ENCODE peak calls at places on chromosomes 16 and 17, in five cellular contexts. O is NT2/D1, T is AG09309, R is astrocyte of the cerebellum, Q is mucosa of descending colon. S is an unnamed sample.

GRCh38 chr17:40038882-40039513 is 15.2 kb downstream of the MED24 start:
- DNase-seq in O (peak; percentile 52), Q (no peak), T (peak; percentile 50), R (peak; percentile 95), S (peak; percentile 71)

GRCh38 chr17:61966201-61966600 is 38.4 kb upstream of the INTS2 start:
- DNase-seq in T (no peak), O (no peak), R (no peak), Q (no peak), S (no peak)

GRCh38 chr17:30961213-30962188 is 9.3 kb upstream of the RNF135 start:
- DNase-seq in T (no peak), O (no peak), Q (no peak), R (no peak), S (no peak)

GRCh38 chr17:383771-384621 is 31.4 kb upstream of the RPH3AL start:
- DNase-seq in Q (no peak), R (no peak), O (no peak), T (no peak), S (no peak)

GRCh38 chr17:15884731-15885130 is 60.2 kb upstream of the ADORA2B start:
- DNase-seq in T (no peak), Q (no peak), R (peak; percentile 26), O (no peak), S (no peak)

GRCh38 chr16:73231969-73232554 is 184.1 kb upstream of the ZFHX3 start:
- DNase-seq in O (no peak), R (no peak), Q (peak; percentile 48), T (no peak), S (no peak)

GRCh38 chr16:4245400-4245799 is 3.5 kb upstream of the SRL start:
- DNase-seq in R (no peak), O (no peak), Q (no peak), T (no peak), S (no peak)

GRCh38 chr17:80959330-80960036 is 32.2 kb upstream of the CHMP6 start:
- DNase-seq in O (no peak), Q (peak; percentile 77), R (peak; percentile 56), T (peak; percentile 14), S (peak; percentile 88)

GRCh38 chr16:13305019-13305755 is 403.8 kb downstream of the SHISA9 start:
- DNase-seq in Q (no peak), T (no peak), O (no peak), R (no peak), S (no peak)

GRCh38 chr17:2406903-2407790 is 6.3 kb upstream of the MNT start:
- DNase-seq in Q (peak; percentile 89), T (peak; percentile 66), R (no peak), O (no peak), S (peak; percentile 58)

GRCh38 chr16:10835281-10835931 is 16.8 kb upstream of the TVP23A start:
- DNase-seq in Q (no peak), O (no peak), T (no peak), R (no peak), S (no peak)

GRCh38 chr16:4409081-4409932 is 7.1 kb downstream of the CORO7 start:
- DNase-seq in Q (no peak), R (no peak), T (no peak), O (no peak), S (no peak)

GRCh38 chr17:69539781-69540319 is 125.4 kb downstream of the MAP2K6 start:
- DNase-seq in O (no peak), Q (no peak), T (no peak), R (peak; percentile 80), S (no peak)

GRCh38 chr17:64418506-64419339 is 28.1 kb upstream of the PECAM1 start:
- DNase-seq in R (peak; percentile 51), Q (no peak), O (no peak), T (peak; percentile 31), S (no peak)

GRCh38 chr17:2928294-2928890 is 132.2 kb downstream of the RAP1GAP2 start:
- DNase-seq in R (no peak), T (no peak), O (no peak), Q (no peak), S (no peak)

GRCh38 chr16:11233727-11234376 is 22.2 kb downstream of the SOCS1 start:
- DNase-seq in Q (no peak), R (no peak), T (no peak), O (no peak), S (no peak)

GRCh38 chr16:57643166-57643813 is 14.9 kb downstream of the ADGRG1 start:
- DNase-seq in T (peak; percentile 45), O (no peak), R (peak; percentile 42), Q (no peak), S (no peak)

GRCh38 chr16:85602402-85602801 is 10.7 kb upstream of the GSE1 start:
- DNase-seq in R (no peak), O (no peak), T (no peak), Q (no peak), S (no peak)

GRCh38 chr17:28228109-28228840 is 90.7 kb upstream of the TMEM97 start:
- DNase-seq in O (no peak), Q (no peak), T (no peak), R (no peak), S (no peak)

GRCh38 chr17:73341350-73342056 is 29.7 kb upstream of the CDC42EP4 start:
- DNase-seq in O (no peak), Q (no peak), T (no peak), R (no peak), S (no peak)

GRCh38 chr17:73343168-73343634 is 31.4 kb upstream of the CDC42EP4 start:
- DNase-seq in T (no peak), R (no peak), O (peak; percentile 80), Q (peak; percentile 71), S (peak; percentile 69)

GRCh38 chr17:73342057-73342522 is 30.3 kb upstream of the CDC42EP4 start:
- DNase-seq in O (peak; percentile 78), T (no peak), Q (peak; percentile 81), R (peak; percentile 79), S (peak; percentile 53)

GRCh38 chr17:73343739-73344454 is 32.1 kb upstream of the CDC42EP4 start:
- DNase-seq in T (no peak), O (no peak), Q (no peak), R (no peak), S (no peak)

DNA sequence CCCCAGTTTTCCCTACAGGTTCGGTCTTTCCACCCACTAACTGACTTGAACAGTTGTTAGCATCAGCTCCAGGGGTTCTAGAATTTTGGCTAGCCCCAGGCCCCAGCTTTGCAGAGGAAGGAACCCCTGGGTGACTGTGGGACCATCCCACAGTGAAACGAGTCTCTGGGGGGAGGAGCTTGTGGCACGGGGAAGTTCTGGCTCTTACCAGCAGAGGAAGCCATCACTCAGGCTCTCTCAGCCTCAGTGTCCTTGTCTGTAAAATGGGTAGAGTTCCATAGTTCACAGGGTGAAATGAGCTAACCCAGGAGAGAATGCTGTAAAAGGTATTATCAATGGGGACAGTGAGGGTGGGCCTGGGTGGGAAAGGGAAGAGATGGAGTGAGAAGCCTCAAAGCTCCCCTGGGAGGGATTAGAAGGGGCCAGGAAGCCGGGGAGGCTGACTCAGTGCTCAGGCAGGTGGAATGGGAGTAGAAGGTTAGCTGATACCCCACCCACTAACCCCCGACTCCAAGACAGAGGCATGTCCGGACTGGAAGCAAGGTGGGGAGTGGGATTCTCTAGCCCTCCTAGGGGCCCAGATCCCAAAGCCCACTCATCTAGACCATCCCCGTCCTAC is 30.9 kb upstream of the CDC42EP4 start:
- DNase-seq in R (no peak), Q (no peak), O (no peak), T (no peak), S (no peak)
- H3K4me3 ChIP-seq in R (no peak overlapping the region), Q (no peak overlapping the region), O (no peak overlapping the region), T (peak overlapping the region; percentile 26), S (peak overlapping the region; percentile 34)

DNA sequence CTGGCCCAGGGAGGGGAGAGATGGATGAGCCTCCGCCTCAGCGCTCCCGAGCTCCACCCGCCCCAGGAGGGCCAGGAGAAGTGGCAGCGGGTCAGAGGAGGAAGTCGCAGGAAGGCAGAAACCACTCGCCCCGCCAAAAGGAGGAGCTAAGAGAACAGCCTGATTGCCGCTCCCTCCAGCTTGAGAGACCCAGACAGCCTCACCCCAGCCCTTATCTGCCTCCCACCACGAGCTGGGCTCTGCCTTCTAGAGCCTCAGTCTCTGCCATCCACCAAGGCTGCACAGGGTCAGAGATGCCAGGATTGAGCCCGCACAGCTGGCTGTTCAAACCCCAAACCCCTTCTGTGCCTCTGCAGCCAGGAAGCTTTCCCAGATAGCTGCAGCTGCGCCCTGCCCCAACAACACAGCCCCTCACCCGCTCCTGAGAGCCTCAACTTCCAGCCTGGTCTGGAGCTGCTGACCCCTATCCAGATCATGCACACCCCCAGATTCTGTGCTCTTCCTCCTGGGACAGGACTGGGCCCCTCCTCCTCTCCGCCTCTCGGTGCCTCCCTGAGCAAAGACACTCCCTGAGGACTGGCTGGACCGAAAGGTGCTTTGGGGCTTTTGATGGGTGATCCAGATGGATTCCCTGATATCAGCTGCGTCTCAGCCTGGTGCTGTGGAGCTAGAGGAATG is 1.0 kb upstream of the ATP2A3 start:
- DNase-seq in T (no peak), R (no peak), Q (peak; percentile 93), O (peak; percentile 28), S (peak; percentile 59)
- H3K4me3 ChIP-seq in T (peak overlapping the region; percentile 28), R (no peak overlapping the region), Q (no peak overlapping the region), O (peak overlapping the region; percentile 16), S (peak overlapping the region; percentile 67)

GRCh38 chr17:46977750-46978488 is 1.1 kb downstream of the RPRML start:
- DNase-seq in T (no peak), R (no peak), Q (no peak), O (no peak), S (no peak)
- H3K4me3 ChIP-seq in T (no peak overlapping the region), R (peak overlapping the region; percentile 38), Q (no peak overlapping the region), O (peak overlapping the region; percentile 84), S (peak overlapping the region; percentile 75)

DNA sequence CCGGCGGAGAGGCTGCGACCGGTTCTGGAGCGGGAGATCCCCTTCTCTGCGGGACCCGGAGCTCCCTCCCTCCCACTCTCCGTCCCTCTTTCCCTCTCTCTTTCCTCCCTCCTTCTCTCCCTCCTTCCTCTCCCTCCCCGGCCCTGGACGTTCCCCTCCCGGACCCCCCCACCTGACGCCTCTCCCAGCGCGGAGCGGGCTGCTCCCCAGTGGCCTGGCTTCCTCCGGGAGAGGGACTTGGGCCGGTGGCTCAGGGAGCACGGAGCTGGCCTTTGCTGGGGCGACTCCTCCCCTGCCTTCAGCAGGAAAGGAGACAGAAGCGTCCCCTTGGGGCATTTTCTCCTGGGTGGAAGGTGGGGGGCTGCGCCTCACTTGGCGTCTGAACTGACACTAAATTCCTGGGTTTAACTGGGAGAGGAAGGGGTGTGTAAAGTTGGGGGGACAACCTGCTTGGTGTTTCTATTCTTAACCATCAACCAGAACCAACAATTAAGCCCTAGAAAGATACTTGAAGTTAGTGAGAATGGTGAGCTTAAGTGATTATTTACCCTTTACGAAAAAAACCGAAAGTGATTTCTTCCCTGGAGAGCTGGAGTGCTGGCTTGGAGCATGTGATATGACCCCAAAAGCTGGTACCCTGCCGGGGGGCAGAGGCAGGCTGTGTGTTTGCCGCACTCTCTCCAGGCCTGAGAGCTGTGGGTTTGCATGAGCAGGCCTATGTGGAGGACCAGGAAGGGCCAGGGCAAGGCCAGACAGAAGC is 775 bp downstream of the SPIRE2 start:
- DNase-seq in Q (no peak), T (no peak), O (no peak), R (no peak), S (no peak)
- H3K4me3 ChIP-seq in Q (peak overlapping the region; percentile 50), T (peak overlapping the region; percentile 47), O (peak overlapping the region; percentile 58), R (peak overlapping the region; percentile 50), S (peak overlapping the region; percentile 64)

GRCh38 chr17:32964541-32964940 is 27.1 kb upstream of the SPACA3 start:
- DNase-seq in O (no peak), Q (no peak), R (no peak), T (no peak), S (no peak)
- H3K4me3 ChIP-seq in O (no peak overlapping the region), Q (no peak overlapping the region), R (no peak overlapping the region), T (no peak overlapping the region), S (no peak overlapping the region)

S was measured in left ventricle myocardium inferior.